ENCODE peak calls at places on chromosomes 7 and 10, in ten cellular contexts. One of them, this sample, is unnamed.

GRCh38 chr10:11381023-11381422 is 230.4 kb downstream of the USP6NL start:
- DNase-seq in neural crest cell: no peak
- DNase-seq in osteocyte: no peak
- DNase-seq in type B pancreatic cell: no peak
- DNase-seq in prostate gland: no peak
- DNase-seq in transverse colon: no peak
- DNase-seq in neural progenitor cell: no peak
- DNase-seq in HCT116: no peak
- DNase-seq in NB4: no peak
- DNase-seq in dorsolateral prefrontal cortex: no peak
- DNase-seq in this sample: no peak

GRCh38 chr7:5063698-5064097 is 18.0 kb downstream of the RBAK start:
- DNase-seq in neural crest cell: no peak
- DNase-seq in osteocyte: no peak
- DNase-seq in type B pancreatic cell: no peak
- DNase-seq in prostate gland: no peak
- DNase-seq in transverse colon: no peak
- DNase-seq in neural progenitor cell: no peak
- DNase-seq in HCT116: no peak
- DNase-seq in NB4: no peak
- DNase-seq in dorsolateral prefrontal cortex: no peak
- DNase-seq in this sample: no peak

GRCh38 chr10:102763037-102763607 is 19.4 kb downstream of the WBP1L start:
- DNase-seq in neural crest cell: no peak
- DNase-seq in osteocyte: no peak
- DNase-seq in type B pancreatic cell: no peak
- DNase-seq in prostate gland: no peak
- DNase-seq in transverse colon: no peak
- DNase-seq in neural progenitor cell: no peak
- DNase-seq in HCT116: no peak
- DNase-seq in NB4: no peak
- DNase-seq in dorsolateral prefrontal cortex: no peak
- DNase-seq in this sample: no peak

GRCh38 chr10:48791267-48791928 is 106.7 kb downstream of the WDFY4 start:
- DNase-seq in neural crest cell: no peak
- DNase-seq in osteocyte: peak
- DNase-seq in type B pancreatic cell: no peak
- DNase-seq in prostate gland: no peak
- DNase-seq in transverse colon: no peak
- DNase-seq in neural progenitor cell: no peak
- DNase-seq in HCT116: no peak
- DNase-seq in NB4: no peak
- DNase-seq in dorsolateral prefrontal cortex: no peak
- DNase-seq in this sample: no peak

GRCh38 chr10:69802424-69803161 is 887 bp downstream of the COL13A1 start:
- DNase-seq in neural crest cell: peak
- DNase-seq in osteocyte: no peak
- DNase-seq in type B pancreatic cell: no peak
- DNase-seq in prostate gland: no peak
- DNase-seq in transverse colon: no peak
- DNase-seq in neural progenitor cell: peak
- DNase-seq in HCT116: no peak
- DNase-seq in NB4: no peak
- DNase-seq in dorsolateral prefrontal cortex: no peak
- DNase-seq in this sample: no peak

GRCh38 chr7:135684134-135684533 is 21.8 kb downstream of the STMP1 start:
- DNase-seq in neural crest cell: no peak
- DNase-seq in osteocyte: no peak
- DNase-seq in type B pancreatic cell: no peak
- DNase-seq in prostate gland: no peak
- DNase-seq in transverse colon: no peak
- DNase-seq in neural progenitor cell: no peak
- DNase-seq in HCT116: no peak
- DNase-seq in NB4: no peak
- DNase-seq in dorsolateral prefrontal cortex: no peak
- DNase-seq in this sample: no peak

GRCh38 chr7:110943686-110944350 is 147.1 kb upstream of the LRRN3 start:
- DNase-seq in neural crest cell: no peak
- DNase-seq in osteocyte: no peak
- DNase-seq in type B pancreatic cell: no peak
- DNase-seq in prostate gland: no peak
- DNase-seq in transverse colon: no peak
- DNase-seq in neural progenitor cell: no peak
- DNase-seq in HCT116: no peak
- DNase-seq in NB4: no peak
- DNase-seq in dorsolateral prefrontal cortex: no peak
- DNase-seq in this sample: no peak

GRCh38 chr10:112915590-112916572 is 34.2 kb upstream of the TCF7L2 start:
- DNase-seq in neural crest cell: no peak
- DNase-seq in osteocyte: no peak
- DNase-seq in type B pancreatic cell: no peak
- DNase-seq in prostate gland: no peak
- DNase-seq in transverse colon: peak
- DNase-seq in neural progenitor cell: no peak
- DNase-seq in HCT116: peak
- DNase-seq in NB4: no peak
- DNase-seq in dorsolateral prefrontal cortex: no peak
- DNase-seq in this sample: no peak

GRCh38 chr7:137760111-137760510 is 86.7 kb downstream of the DGKI start:
- DNase-seq in neural crest cell: no peak
- DNase-seq in osteocyte: no peak
- DNase-seq in type B pancreatic cell: no peak
- DNase-seq in prostate gland: no peak
- DNase-seq in transverse colon: no peak
- DNase-seq in neural progenitor cell: peak
- DNase-seq in HCT116: no peak
- DNase-seq in NB4: no peak
- DNase-seq in dorsolateral prefrontal cortex: peak
- DNase-seq in this sample: no peak

GRCh38 chr7:36795451-36796021 is 71.2 kb upstream of the AOAH start:
- DNase-seq in neural crest cell: no peak
- DNase-seq in osteocyte: no peak
- DNase-seq in type B pancreatic cell: no peak
- DNase-seq in prostate gland: no peak
- DNase-seq in transverse colon: no peak
- DNase-seq in neural progenitor cell: no peak
- DNase-seq in HCT116: no peak
- DNase-seq in NB4: no peak
- DNase-seq in dorsolateral prefrontal cortex: no peak
- DNase-seq in this sample: no peak

GRCh38 chr10:95168694-95169093 is 25.3 kb upstream of the ACSM6 start:
- DNase-seq in neural crest cell: no peak
- DNase-seq in osteocyte: no peak
- DNase-seq in type B pancreatic cell: no peak
- DNase-seq in prostate gland: no peak
- DNase-seq in transverse colon: no peak
- DNase-seq in neural progenitor cell: no peak
- DNase-seq in HCT116: no peak
- DNase-seq in NB4: no peak
- DNase-seq in dorsolateral prefrontal cortex: no peak
- DNase-seq in this sample: no peak

GRCh38 chr10:103916901-103917300 is 1.1 kb downstream of the STN1 start:
- DNase-seq in neural crest cell: no peak
- DNase-seq in osteocyte: no peak
- DNase-seq in type B pancreatic cell: no peak
- DNase-seq in prostate gland: no peak
- DNase-seq in transverse colon: no peak
- DNase-seq in neural progenitor cell: no peak
- DNase-seq in HCT116: no peak
- DNase-seq in NB4: no peak
- DNase-seq in dorsolateral prefrontal cortex: no peak
- DNase-seq in this sample: no peak

GRCh38 chr7:75969182-75969581 is 25.2 kb downstream of the TMEM120A start:
- DNase-seq in neural crest cell: no peak
- DNase-seq in osteocyte: no peak
- DNase-seq in type B pancreatic cell: no peak
- DNase-seq in prostate gland: no peak
- DNase-seq in transverse colon: no peak
- DNase-seq in neural progenitor cell: no peak
- DNase-seq in HCT116: no peak
- DNase-seq in NB4: no peak
- DNase-seq in dorsolateral prefrontal cortex: no peak
- DNase-seq in this sample: no peak

GRCh38 chr10:59702347-59702746 is 7.3 kb downstream of the SLC16A9 start:
- DNase-seq in neural crest cell: no peak
- DNase-seq in osteocyte: no peak
- DNase-seq in type B pancreatic cell: no peak
- DNase-seq in prostate gland: peak
- DNase-seq in transverse colon: no peak
- DNase-seq in neural progenitor cell: no peak
- DNase-seq in HCT116: no peak
- DNase-seq in NB4: no peak
- DNase-seq in dorsolateral prefrontal cortex: no peak
- DNase-seq in this sample: no peak

GRCh38 chr10:9608592-9608991 is 1409.1 kb upstream of the CELF2 start:
- DNase-seq in neural crest cell: no peak
- DNase-seq in osteocyte: no peak
- DNase-seq in type B pancreatic cell: no peak
- DNase-seq in prostate gland: no peak
- DNase-seq in transverse colon: no peak
- DNase-seq in neural progenitor cell: no peak
- DNase-seq in HCT116: no peak
- DNase-seq in NB4: no peak
- DNase-seq in dorsolateral prefrontal cortex: no peak
- DNase-seq in this sample: no peak

GRCh38 chr10:131849591-131850489 is 51.0 kb upstream of the PPP2R2D start:
- DNase-seq in neural crest cell: no peak
- DNase-seq in osteocyte: peak
- DNase-seq in type B pancreatic cell: peak
- DNase-seq in prostate gland: no peak
- DNase-seq in transverse colon: no peak
- DNase-seq in neural progenitor cell: no peak
- DNase-seq in HCT116: no peak
- DNase-seq in NB4: no peak
- DNase-seq in dorsolateral prefrontal cortex: peak
- DNase-seq in this sample: no peak

GRCh38 chr10:101060036-101060950 is 1.5 kb upstream of the KAZALD1 start:
- DNase-seq in neural crest cell: peak
- DNase-seq in osteocyte: peak
- DNase-seq in type B pancreatic cell: peak
- DNase-seq in prostate gland: peak
- DNase-seq in transverse colon: peak
- DNase-seq in neural progenitor cell: peak
- DNase-seq in HCT116: peak
- DNase-seq in NB4: peak
- DNase-seq in dorsolateral prefrontal cortex: peak
- DNase-seq in this sample: peak

GRCh38 chr7:42236266-42237161 is 495 bp downstream of the GLI3 start:
- DNase-seq in neural crest cell: peak
- DNase-seq in osteocyte: peak
- DNase-seq in type B pancreatic cell: peak
- DNase-seq in prostate gland: peak
- DNase-seq in transverse colon: peak
- DNase-seq in neural progenitor cell: peak
- DNase-seq in HCT116: no peak
- DNase-seq in NB4: no peak
- DNase-seq in dorsolateral prefrontal cortex: no peak
- DNase-seq in this sample: peak
- TF ChIP-seq CTCF in neural crest cell: no peak
- TF ChIP-seq CTCF in osteocyte: no peak
- TF ChIP-seq CTCF in type B pancreatic cell: no peak
- TF ChIP-seq CTCF in prostate gland: no peak
- TF ChIP-seq CTCF in transverse colon: no peak
- TF ChIP-seq CTCF in neural progenitor cell: no peak
- TF ChIP-seq CTCF in HCT116: no peak
- TF ChIP-seq CTCF in NB4: no peak
- TF ChIP-seq CTCF in dorsolateral prefrontal cortex: no peak
- TF ChIP-seq CTCF in this sample: no peak

DNA sequence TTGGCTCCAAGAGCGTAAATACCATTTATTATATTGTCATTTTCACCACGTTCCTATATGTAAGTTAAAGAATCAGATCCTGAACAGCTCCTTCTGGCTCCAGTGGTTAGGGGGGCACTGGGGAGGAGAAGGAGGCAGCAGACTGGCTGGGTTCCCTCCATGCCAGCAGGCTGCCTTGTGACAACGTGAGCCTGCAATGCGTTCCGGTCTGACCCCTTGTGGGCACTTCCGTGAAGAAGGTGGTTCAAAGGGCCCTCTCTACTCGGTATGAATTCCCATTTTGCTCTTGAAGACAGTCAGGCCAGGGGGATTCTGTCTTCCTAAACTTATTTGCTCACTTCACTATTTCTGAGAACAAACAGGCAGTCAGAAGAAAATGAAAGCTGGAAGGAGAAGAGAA is 253.4 kb downstream of the BMPER start:
- DNase-seq in neural crest cell: no peak
- DNase-seq in osteocyte: no peak
- DNase-seq in type B pancreatic cell: no peak
- DNase-seq in prostate gland: no peak
- DNase-seq in transverse colon: no peak
- DNase-seq in neural progenitor cell: peak
- DNase-seq in HCT116: no peak
- DNase-seq in NB4: no peak
- DNase-seq in dorsolateral prefrontal cortex: no peak
- DNase-seq in this sample: no peak
- TF ChIP-seq CTCF in neural crest cell: peak
- TF ChIP-seq CTCF in osteocyte: no peak
- TF ChIP-seq CTCF in type B pancreatic cell: peak
- TF ChIP-seq CTCF in prostate gland: no peak
- TF ChIP-seq CTCF in transverse colon: no peak
- TF ChIP-seq CTCF in neural progenitor cell: peak
- TF ChIP-seq CTCF in HCT116: peak
- TF ChIP-seq CTCF in NB4: peak
- TF ChIP-seq CTCF in dorsolateral prefrontal cortex: no peak
- TF ChIP-seq CTCF in this sample: no peak

DNA sequence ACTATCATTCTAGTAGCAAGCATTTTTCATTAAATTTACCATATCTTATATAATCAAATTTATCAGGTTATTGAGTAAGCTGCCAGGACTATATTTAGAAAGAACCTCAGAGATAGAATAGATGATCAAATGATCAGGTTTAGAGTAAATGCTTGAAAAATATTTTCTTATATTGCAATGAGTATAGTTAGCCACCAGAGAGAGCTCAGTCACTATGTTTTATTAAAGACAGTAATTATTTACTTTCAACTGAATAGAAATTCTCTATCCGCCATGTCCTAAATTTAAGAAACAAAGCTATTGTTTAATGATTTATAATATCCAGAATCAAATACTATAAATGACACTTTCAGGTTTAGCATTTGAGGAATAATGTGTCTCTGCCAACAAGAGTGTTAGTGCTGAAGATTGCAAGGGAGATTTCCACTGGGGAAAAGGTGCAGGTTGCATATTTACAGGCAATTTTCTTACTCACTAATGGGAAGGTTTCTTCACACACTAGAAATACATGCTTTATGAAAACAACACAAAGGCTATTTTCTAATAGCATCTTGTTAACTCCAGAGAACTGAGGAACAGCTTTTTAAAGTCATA is 184.7 kb downstream of the DGKB start:
- DNase-seq in neural crest cell: no peak
- DNase-seq in osteocyte: no peak
- DNase-seq in type B pancreatic cell: no peak
- DNase-seq in prostate gland: no peak
- DNase-seq in transverse colon: no peak
- DNase-seq in neural progenitor cell: peak
- DNase-seq in HCT116: no peak
- DNase-seq in NB4: peak
- DNase-seq in dorsolateral prefrontal cortex: no peak
- DNase-seq in this sample: no peak
- TF ChIP-seq CTCF in neural crest cell: peak
- TF ChIP-seq CTCF in osteocyte: peak
- TF ChIP-seq CTCF in type B pancreatic cell: peak
- TF ChIP-seq CTCF in prostate gland: no peak
- TF ChIP-seq CTCF in transverse colon: peak
- TF ChIP-seq CTCF in neural progenitor cell: peak
- TF ChIP-seq CTCF in HCT116: peak
- TF ChIP-seq CTCF in NB4: no peak
- TF ChIP-seq CTCF in dorsolateral prefrontal cortex: peak
- TF ChIP-seq CTCF in this sample: no peak

GRCh38 chr7:49099587-49100326 is 175.4 kb downstream of the CDC14C start:
- DNase-seq in neural crest cell: no peak
- DNase-seq in osteocyte: no peak
- DNase-seq in type B pancreatic cell: no peak
- DNase-seq in prostate gland: no peak
- DNase-seq in transverse colon: no peak
- DNase-seq in neural progenitor cell: no peak
- DNase-seq in HCT116: no peak
- DNase-seq in NB4: peak
- DNase-seq in dorsolateral prefrontal cortex: no peak
- DNase-seq in this sample: no peak
- TF ChIP-seq CTCF in neural crest cell: peak
- TF ChIP-seq CTCF in osteocyte: no peak
- TF ChIP-seq CTCF in type B pancreatic cell: peak
- TF ChIP-seq CTCF in prostate gland: no peak
- TF ChIP-seq CTCF in transverse colon: no peak
- TF ChIP-seq CTCF in neural progenitor cell: peak
- TF ChIP-seq CTCF in HCT116: no peak
- TF ChIP-seq CTCF in NB4: peak
- TF ChIP-seq CTCF in dorsolateral prefrontal cortex: no peak
- TF ChIP-seq CTCF in this sample: no peak

This sample was measured in GM13976.